ENCODE peak calls at places on chromosomes 5 and 9, in seven cellular contexts. G is NCI-H2081, J is astrocyte of the spinal cord, C is NCI-H1417, D is ELF-1, R is RKO, Q is GM13976. X is an unnamed sample.

GRCh38 chr9:69554945-69555344 is 117.2 kb downstream of the APBA1 start:
- DNase-seq in G (no peak), Q (no peak), C (no peak), J (peak), R (no peak), D (no peak), X (no peak)

GRCh38 chr9:101498323-101498722 is 35.3 kb upstream of the RNF20 start:
- DNase-seq in C (no peak), D (no peak), J (no peak), G (no peak), Q (no peak), R (no peak), X (no peak)

GRCh38 chr9:90813523-90813922 is 11.9 kb downstream of the SYK start:
- DNase-seq in R (no peak), Q (no peak), J (no peak), D (no peak), G (no peak), C (no peak), X (no peak)

GRCh38 chr9:136625101-136626065 is 37.3 kb upstream of the EGFL7 start:
- DNase-seq in R (no peak), J (peak), Q (peak), G (no peak), D (peak), C (peak), X (peak)

GRCh38 chr9:126230692-126231091 is 95.9 kb upstream of the MVB12B start:
- DNase-seq in J (no peak), D (no peak), Q (no peak), C (no peak), R (no peak), G (no peak), X (no peak)

GRCh38 chr9:114452219-114453169 is 52.8 kb downstream of the WHRN start:
- DNase-seq in Q (no peak), R (no peak), D (no peak), C (peak), J (no peak), G (peak), X (no peak)

GRCh38 chr5:54363669-54364068 is 53.3 kb upstream of the ARL15 start:
- DNase-seq in D (no peak), J (no peak), R (peak), C (no peak), G (no peak), Q (no peak), X (no peak)

GRCh38 chr5:27578280-27578679 is 539.9 kb upstream of the CDH9 start:
- DNase-seq in D (no peak), R (no peak), J (no peak), C (no peak), Q (no peak), G (no peak), X (no peak)

GRCh38 chr5:112232651-112233050 is 186.4 kb downstream of the EPB41L4A start:
- DNase-seq in D (no peak), G (no peak), J (no peak), R (no peak), C (no peak), Q (no peak), X (no peak)

GRCh38 chr5:18761801-18762200 is 1127.5 kb downstream of the TAF11L14 start:
- DNase-seq in R (peak), J (peak), Q (peak), D (no peak), C (peak), G (no peak), X (no peak)

GRCh38 chr5:82312373-82312856 is 34.3 kb upstream of the RPS23 start:
- DNase-seq in G (peak), Q (peak), J (peak), R (peak), C (peak), D (peak), X (peak)

GRCh38 chr9:135662758-135663450 is at the start of gene LCN9:
- DNase-seq in R (no peak), D (peak), C (no peak), G (no peak), J (peak), Q (no peak), X (no peak)

GRCh38 chr5:139207302-139208000 is 9.3 kb upstream of the SIL1 start:
- DNase-seq in R (no peak), C (peak), Q (no peak), J (no peak), G (no peak), D (no peak), X (no peak)

X was measured in GM13977.